ENCODE peak calls at places on chromosomes 13 and 19, in six cellular contexts. O is lower lobe of right lung, C is T-helper 1 cell, U is nephron progenitor cell, E is mesothelial cell of epicardium, F is hepatic stellate cell. D is an unnamed sample.
A peak's percentile ranks its signal among the peaks of the same experiment; 100 is the strongest.

GRCh38 chr19:58317481-58318072 is 9.2 kb upstream of the ZSCAN22 start:
- DNase-seq in O (no peak), C (no peak), U (peak; percentile 56), E (no peak), F (peak; percentile 24), D (no peak)

GRCh38 chr19:45670670-45671453 is 2.8 kb downstream of the GIPR start:
- DNase-seq in O (peak; percentile 90), C (peak; percentile 31), U (peak; percentile 95), E (peak; percentile 58), F (peak; percentile 91), D (peak; percentile 59)

GRCh38 chr19:50264483-50265186 is 61.2 kb downstream of the MYH14 start:
- DNase-seq in O (no peak), C (no peak), U (no peak), E (no peak), F (no peak), D (no peak)

GRCh38 chr13:98276486-98276885 is 99.4 kb upstream of the RNF113B start:
- DNase-seq in O (no peak), C (no peak), U (no peak), E (no peak), F (no peak), D (no peak)

GRCh38 chr19:13995017-13995728 is 10.9 kb downstream of the RFX1 start:
- DNase-seq in O (no peak), C (no peak), U (no peak), E (no peak), F (peak; percentile 2), D (no peak)

GRCh38 chr13:23715762-23716235 is 145.6 kb downstream of the TNFRSF19 start:
- DNase-seq in O (no peak), C (no peak), U (peak; percentile 20), E (no peak), F (no peak), D (no peak)

GRCh38 chr19:1668339-1669123 is 16.1 kb upstream of the TCF3 start:
- DNase-seq in O (peak; percentile 35), C (no peak), U (peak; percentile 41), E (no peak), F (no peak), D (peak; percentile 9)

GRCh38 chr13:75725784-75726183 is 89.7 kb downstream of the LMO7 start:
- DNase-seq in O (no peak), C (no peak), U (no peak), E (no peak), F (no peak), D (no peak)

GRCh38 chr13:35699805-35700204 is 223.3 kb upstream of the MAB21L1 start:
- DNase-seq in O (no peak), C (no peak), U (no peak), E (no peak), F (peak; percentile 22), D (no peak)